ENCODE peak calls at places on chromosome 4, in seven cellular contexts. F is cardiac muscle cell, X is NB4, A is coronary artery, U is A549, K is hepatocyte, R is mucosa of descending colon. V is an unnamed sample.

GRCh38 chr4:15917297-15917696 is 21.2 kb downstream of the FGFBP1 start:
- DNase-seq in F (no peak), X (no peak), A (no peak), U (no peak), K (no peak), R (no peak), V (no peak)

GRCh38 chr4:144547678-144548298 is 98.2 kb upstream of the HHIP start:
- DNase-seq in F (no peak), X (peak; percentile 2), A (no peak), U (no peak), K (no peak), R (no peak), V (no peak)

GRCh38 chr4:186104114-186104894 is at the start of gene FAM149A:
- DNase-seq in F (peak; percentile 14), X (no peak), A (no peak), U (no peak), K (peak; percentile 73), R (peak; percentile 87), V (no peak)

GRCh38 chr4:16794816-16795445 is 103.5 kb downstream of the LDB2 start:
- DNase-seq in F (peak; percentile 72), X (peak; percentile 51), A (no peak), U (peak; percentile 9), K (peak; percentile 75), R (no peak), V (peak; percentile 76)

GRCh38 chr4:140851032-140851636 is 94.9 kb upstream of the TBC1D9 start:
- DNase-seq in F (peak; percentile 78), X (peak; percentile 64), A (no peak), U (peak; percentile 49), K (peak; percentile 80), R (no peak), V (peak; percentile 78)

GRCh38 chr4:21765810-21766407 is 182.7 kb downstream of the KCNIP4 start:
- DNase-seq in F (peak; percentile 67), X (peak; percentile 45), A (no peak), U (peak; percentile 26), K (peak; percentile 75), R (no peak), V (peak; percentile 69)

GRCh38 chr4:85860066-85860465 is 385.1 kb downstream of the ARHGAP24 start:
- DNase-seq in F (peak; percentile 46), X (no peak), A (no peak), U (no peak), K (no peak), R (no peak), V (peak; percentile 65)

GRCh38 chr4:3361896-3362295 is 69.1 kb downstream of the RGS12 start:
- DNase-seq in F (no peak), X (peak; percentile 3), A (peak; percentile 55), U (no peak), K (no peak), R (peak; percentile 21), V (no peak)

GRCh38 chr4:36281384-36282106 is at the start of gene DTHD1:
- DNase-seq in F (no peak), X (no peak), A (no peak), U (no peak), K (no peak), R (no peak), V (no peak)

GRCh38 chr4:139416073-139416673 is 37.7 kb upstream of the RAB33B start:
- DNase-seq in F (peak; percentile 77), X (peak; percentile 70), A (no peak), U (peak; percentile 51), K (peak; percentile 40), R (no peak), V (peak; percentile 84)

GRCh38 chr4:2598661-2599654 is 62.5 kb downstream of the FAM193A start:
- DNase-seq in F (peak; percentile 65), X (peak; percentile 82), A (no peak), U (peak; percentile 10), K (no peak), R (no peak), V (no peak)

GRCh38 chr4:176383273-176384077 is 63.7 kb downstream of the SPCS3 start:
- DNase-seq in F (peak; percentile 27), X (no peak), A (no peak), U (no peak), K (no peak), R (no peak), V (peak; percentile 90)
- H3K4me3 ChIP-seq in F (no peak overlapping the region), X (no peak overlapping the region), A (no peak overlapping the region), U (no peak overlapping the region), K (no peak overlapping the region), R (no peak overlapping the region), V (peak overlapping the region; percentile 29)

GRCh38 chr4:13970349-13970748 is 342.8 kb upstream of the BOD1L1 start:
- DNase-seq in F (no peak), X (no peak), A (no peak), U (no peak), K (no peak), R (no peak), V (peak; percentile 49)

GRCh38 chr4:13966241-13967195 is 339.0 kb upstream of the BOD1L1 start:
- DNase-seq in F (peak; percentile 90), X (no peak), A (no peak), U (no peak), K (no peak), R (no peak), V (peak; percentile 90)

GRCh38 chr4:13963601-13964000 is 336.1 kb upstream of the BOD1L1 start:
- DNase-seq in F (peak; percentile 87), X (no peak), A (no peak), U (no peak), K (no peak), R (no peak), V (peak; percentile 90)

GRCh38 chr4:13968723-13969122 is 341.2 kb upstream of the BOD1L1 start:
- DNase-seq in F (no peak), X (no peak), A (no peak), U (no peak), K (no peak), R (no peak), V (no peak)
- TF ChIP-seq CTCF in F (no peak), X (no peak), A (no peak), U (no peak), K (no peak), R (no peak), V (no peak)

GRCh38 chr4:87240341-87240740 is 19.9 kb upstream of the KLHL8 start:
- DNase-seq in F (no peak), X (no peak), A (no peak), U (peak; percentile 19), K (no peak), R (no peak), V (no peak)
- H3K4me3 ChIP-seq in F (no peak overlapping the region), X (no peak overlapping the region), A (no peak overlapping the region), U (peak overlapping the region; percentile 33), K (no peak overlapping the region), R (no peak overlapping the region), V (no peak overlapping the region)

DNA sequence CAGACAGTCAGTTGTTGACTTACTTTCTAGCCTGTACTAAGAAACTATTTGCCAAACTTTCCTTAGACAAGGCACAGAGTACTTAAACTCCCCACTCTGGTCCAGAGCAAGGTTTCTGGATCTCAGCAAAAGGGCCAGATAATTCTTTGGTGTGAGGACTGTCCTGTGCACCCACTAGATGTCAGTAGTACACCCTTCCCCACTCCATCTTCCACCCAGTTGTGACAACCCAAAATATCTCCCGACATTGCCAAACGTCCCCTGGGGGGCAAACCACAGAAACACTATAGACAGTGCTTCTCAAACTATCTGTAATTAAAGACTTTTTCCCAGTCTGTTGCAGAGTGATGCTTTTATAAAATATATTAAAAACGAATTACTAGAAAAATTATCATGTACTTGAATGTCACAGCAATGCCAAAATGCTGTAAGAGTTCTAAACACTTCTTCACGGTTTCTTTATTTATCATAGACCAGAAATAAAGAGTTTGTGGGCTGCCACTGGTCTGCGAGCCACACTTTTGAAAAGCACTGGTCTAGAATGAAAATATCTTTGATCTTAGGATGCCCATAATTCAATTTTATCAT is 203.5 kb downstream of the PRDM5 start:
- DNase-seq in F (peak; percentile 66), X (peak; percentile 57), A (no peak), U (peak; percentile 19), K (peak; percentile 45), R (no peak), V (peak; percentile 67)
- TF ChIP-seq CTCF in F (peak; percentile 78), X (peak; percentile 57), A (no peak), U (peak; percentile 55), K (peak; percentile 73), R (peak; percentile 21), V (peak; percentile 82)

GRCh38 chr4:125368684-125369083 is 53.9 kb downstream of the FAT4 start:
- DNase-seq in F (peak; percentile 88), X (no peak), A (no peak), U (no peak), K (peak; percentile 23), R (no peak), V (peak; percentile 87)
- H3K4me3 ChIP-seq in F (no peak overlapping the region), X (no peak overlapping the region), A (peak overlapping the region; percentile 57), U (no peak overlapping the region), K (no peak overlapping the region), R (no peak overlapping the region), V (peak overlapping the region; percentile 54)

DNA sequence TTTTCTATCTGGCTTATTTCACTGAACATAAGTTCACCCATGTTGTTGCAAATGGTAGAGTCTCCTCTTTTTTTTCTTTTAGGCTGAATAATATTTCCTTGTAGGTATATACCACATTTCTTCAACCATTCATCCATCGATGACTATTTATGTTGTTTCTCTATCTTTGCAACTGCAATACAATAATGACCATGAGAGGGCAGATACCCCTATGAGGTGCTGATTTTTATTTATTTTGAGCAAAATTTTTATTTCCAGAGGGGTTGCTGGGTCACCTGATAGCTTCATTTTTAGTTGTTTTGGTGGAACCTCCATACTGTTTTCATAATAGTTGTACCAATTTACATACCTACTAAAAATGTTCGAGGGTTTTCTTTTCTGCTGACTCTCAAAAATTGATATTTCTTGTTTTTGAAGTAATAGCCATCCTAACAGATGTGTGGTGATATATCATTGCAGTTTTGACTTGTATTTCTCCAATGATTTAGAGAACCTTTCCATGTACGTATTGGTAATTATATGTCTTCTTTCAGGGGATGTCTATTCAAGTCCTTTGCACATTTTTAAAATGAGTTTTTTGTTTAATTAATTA is 1697.0 kb downstream of the PCDH7 start:
- DNase-seq in F (no peak), X (no peak), A (no peak), U (no peak), K (no peak), R (no peak), V (peak; percentile 12)
- TF ChIP-seq CTCF in F (peak; percentile 22), X (peak; percentile 7), A (no peak), U (no peak), K (peak; percentile 17), R (no peak), V (peak; percentile 48)

GRCh38 chr4:184506527-184507121 is 32.3 kb upstream of the IRF2 start:
- DNase-seq in F (no peak), X (peak; percentile 30), A (no peak), U (peak; percentile 14), K (no peak), R (no peak), V (no peak)
- H3K4me3 ChIP-seq in F (no peak overlapping the region), X (no peak overlapping the region), A (no peak overlapping the region), U (no peak overlapping the region), K (no peak overlapping the region), R (no peak overlapping the region), V (no peak overlapping the region)